ENCODE peak calls at places on chromosomes 13 and 19, in four cellular contexts. C is psoas muscle, X is neural crest cell, K is left ventricle myocardium inferior. G is an unnamed sample.

GRCh38 chr19:19110410-19111137 is 27.7 kb downstream of the TMEM161A start:
- DNase-seq in C (no peak), X (peak), K (no peak), G (no peak)

GRCh38 chr13:33271759-33272158 is 13.8 kb downstream of the STARD13 start:
- DNase-seq in C (no peak), K (no peak), X (no peak), G (no peak)

GRCh38 chr13:61316647-61317046 is 99.0 kb downstream of the PCDH20 start:
- DNase-seq in X (no peak), C (no peak), K (no peak), G (no peak)

GRCh38 chr19:2282062-2282861 is at the start of gene PEAK3:
- DNase-seq in C (peak), K (peak), X (peak), G (peak)

GRCh38 chr13:71864094-71864980 is 2.7 kb downstream of the DACH1 start:
- DNase-seq in C (peak), K (peak), X (peak), G (peak)

GRCh38 chr13:30648522-30649012 is 30.8 kb downstream of the USPL1 start:
- DNase-seq in C (no peak), X (no peak), K (no peak), G (no peak)

GRCh38 chr13:76709851-76710250 is 176.4 kb downstream of the KCTD12 start:
- DNase-seq in X (no peak), C (no peak), K (no peak), G (no peak)

GRCh38 chr19:7970716-7971448 is 27.4 kb upstream of the TIMM44 start:
- DNase-seq in C (peak), X (peak), K (no peak), G (no peak)

GRCh38 chr19:18832331-18833140 is 777 bp downstream of the UPF1 start:
- DNase-seq in C (no peak), K (no peak), X (no peak), G (no peak)

GRCh38 chr19:55384576-55385235 is 614 bp upstream of the TMEM238 start:
- DNase-seq in C (no peak), K (no peak), X (no peak), G (peak)

GRCh38 chr19:22257381-22257780 is 28.9 kb upstream of the ZNF729 start:
- DNase-seq in K (no peak), C (no peak), X (no peak), G (no peak)

GRCh38 chr19:48797103-48797502 is 13.7 kb downstream of the BCAT2 start:
- DNase-seq in C (no peak), X (no peak), K (no peak), G (no peak)

GRCh38 chr19:15251010-15251748 is 18.9 kb upstream of the EPHX3 start:
- DNase-seq in K (no peak), C (peak), X (no peak), G (peak)

GRCh38 chr13:51547425-51548176 is 36.7 kb upstream of the WDFY2 start:
- DNase-seq in K (no peak), C (no peak), X (no peak), G (no peak)

GRCh38 chr19:38020331-38020730 is 113.3 kb downstream of the SIPA1L3 start:
- DNase-seq in X (no peak), C (no peak), K (no peak), G (no peak)

GRCh38 chr13:99827011-99827410 is 144.6 kb downstream of the ZIC5 start:
- DNase-seq in K (no peak), X (no peak), C (no peak), G (no peak)

GRCh38 chr13:107764012-107764411 is 451.3 kb downstream of the LIG4 start:
- DNase-seq in K (no peak), C (no peak), X (no peak), G (no peak)

GRCh38 chr13:109715902-109716301 is 70.5 kb downstream of the IRS2 start:
- DNase-seq in K (no peak), X (no peak), C (peak), G (no peak)

GRCh38 chr13:26968431-26969335 is 202.9 kb downstream of the USP12 start:
- DNase-seq in C (no peak), X (no peak), K (no peak), G (no peak)

GRCh38 chr13:73984949-73985691 is 149.1 kb downstream of the KLF12 start:
- DNase-seq in X (no peak), K (peak), C (no peak), G (no peak)

GRCh38 chr19:49983645-49984229 is 22.8 kb upstream of the SIGLEC11 start:
- DNase-seq in K (peak), C (peak), X (peak), G (peak)

GRCh38 chr19:6519289-6519688 is 11.5 kb upstream of the TNFSF9 start:
- DNase-seq in X (no peak), C (no peak), K (no peak), G (no peak)

GRCh38 chr19:33640773-33641172 is 19.0 kb downstream of the CHST8 start:
- DNase-seq in K (no peak), X (no peak), C (no peak), G (no peak)